ENCODE peak calls at places on chromosomes 4 and X, in nine cellular contexts. X is cardiac muscle cell, M is astrocyte, H is AG10803, P is A549, Y is endothelial cell, J is lower lobe of right lung, C is progenitor cell of endocrine pancreas, Z is osteoblast. A is an unnamed sample.

GRCh38 chrX:29468911-29469494 is 746.4 kb upstream of the MAGEB2 start:
- DNase-seq in C (no peak), M (peak; percentile 25), X (peak; percentile 28), Y (no peak), P (no peak), Z (no peak), H (no peak), J (no peak), A (no peak)

GRCh38 chrX:47483310-47484268 is 567 bp upstream of the ZNF41 start:
- DNase-seq in Y (peak; percentile 12), Z (peak; percentile 65), C (peak; percentile 10), H (peak; percentile 31), X (peak; percentile 54), M (peak; percentile 33), J (peak; percentile 44), P (no peak), A (no peak)

GRCh38 chrX:13855689-13856425 is 39.0 kb upstream of the GPM6B start:
- DNase-seq in C (no peak), Z (no peak), H (no peak), J (no peak), Y (no peak), M (peak; percentile 22), P (no peak), X (no peak), A (no peak)

GRCh38 chrX:48754124-48754667 is 7.4 kb upstream of the GLOD5 start:
- DNase-seq in Z (no peak), Y (no peak), M (no peak), X (no peak), P (no peak), H (no peak), C (no peak), J (no peak), A (no peak)

GRCh38 chr4:4574792-4575191 is 32.9 kb upstream of the STX18 start:
- DNase-seq in Y (no peak), X (peak; percentile 98), H (peak; percentile 99), P (no peak), C (no peak), Z (peak; percentile 44), M (peak; percentile 86), J (peak; percentile 60), A (peak; percentile 91)

GRCh38 chr4:33715996-33716395 is 2528.3 kb downstream of the ARAP2 start:
- DNase-seq in Z (no peak), P (no peak), X (peak; percentile 94), Y (no peak), M (peak; percentile 90), H (peak; percentile 92), C (no peak), J (no peak), A (peak; percentile 75)

GRCh38 chrX:22078117-22078516 is 46.0 kb downstream of the PHEX start:
- DNase-seq in J (no peak), Z (no peak), H (peak; percentile 29), P (no peak), C (no peak), M (no peak), Y (no peak), X (no peak), A (no peak)

GRCh38 chrX:154321624-154322023 is 26.0 kb downstream of the TKTL1 start:
- DNase-seq in X (peak; percentile 5), Y (no peak), P (no peak), J (no peak), M (no peak), C (no peak), Z (no peak), H (no peak), A (no peak)

GRCh38 chrX:153474718-153475117 is 4.3 kb upstream of the HAUS7 start:
- DNase-seq in X (peak; percentile 74), H (peak; percentile 57), M (peak; percentile 50), Z (peak; percentile 95), P (no peak), C (no peak), Y (no peak), J (peak; percentile 65), A (no peak)

GRCh38 chrX:124619710-124620109 is 273.3 kb downstream of the SH2D1A start:
- DNase-seq in J (no peak), H (no peak), M (no peak), P (no peak), C (no peak), Z (no peak), Y (no peak), X (no peak), A (no peak)

GRCh38 chr4:168634276-168634802 is 137.5 kb downstream of the PALLD start:
- DNase-seq in X (peak; percentile 97), C (no peak), H (peak; percentile 98), J (no peak), Y (no peak), Z (peak; percentile 90), M (peak; percentile 99), P (no peak), A (peak; percentile 96)

GRCh38 chr4:83906561-83906960 is 370.7 kb downstream of the GPAT3 start:
- DNase-seq in P (no peak), M (peak; percentile 31), Y (no peak), C (no peak), H (peak; percentile 55), X (peak; percentile 52), J (no peak), Z (no peak), A (no peak)

GRCh38 chr4:83910693-83911092 is 374.8 kb downstream of the GPAT3 start:
- DNase-seq in C (no peak), X (no peak), Y (no peak), J (no peak), M (no peak), H (no peak), P (no peak), Z (no peak), A (no peak)

DNA sequence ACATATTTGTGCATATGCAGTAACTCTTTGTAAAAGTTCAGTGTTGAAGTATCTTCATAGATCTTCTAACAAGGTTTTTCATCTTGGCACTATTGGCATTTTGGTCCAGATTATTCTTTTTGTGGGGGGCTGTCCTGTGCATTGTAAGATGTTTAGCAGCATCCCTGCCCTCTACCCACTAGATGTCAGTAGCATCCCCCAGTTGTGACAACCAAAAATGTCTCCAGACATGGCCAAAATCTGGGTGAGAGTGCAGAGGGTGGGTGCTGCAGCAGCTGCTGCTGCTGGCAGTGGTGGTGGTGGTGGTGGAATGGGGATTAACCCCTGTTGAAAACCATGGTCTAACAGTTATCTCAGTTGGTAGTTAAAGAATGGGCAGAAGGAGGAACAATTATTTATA is 370.0 kb downstream of the GPAT3 start:
- DNase-seq in Z (no peak), C (peak; percentile 10), P (no peak), M (no peak), Y (peak; percentile 39), H (no peak), X (no peak), J (no peak), A (no peak)
- TF ChIP-seq CTCF in Z (peak; percentile 40), C (peak; percentile 57), P (no peak), M (no peak), Y (peak; percentile 43), H (no peak), X (no peak), J (no peak), A (peak; percentile 41)

DNA sequence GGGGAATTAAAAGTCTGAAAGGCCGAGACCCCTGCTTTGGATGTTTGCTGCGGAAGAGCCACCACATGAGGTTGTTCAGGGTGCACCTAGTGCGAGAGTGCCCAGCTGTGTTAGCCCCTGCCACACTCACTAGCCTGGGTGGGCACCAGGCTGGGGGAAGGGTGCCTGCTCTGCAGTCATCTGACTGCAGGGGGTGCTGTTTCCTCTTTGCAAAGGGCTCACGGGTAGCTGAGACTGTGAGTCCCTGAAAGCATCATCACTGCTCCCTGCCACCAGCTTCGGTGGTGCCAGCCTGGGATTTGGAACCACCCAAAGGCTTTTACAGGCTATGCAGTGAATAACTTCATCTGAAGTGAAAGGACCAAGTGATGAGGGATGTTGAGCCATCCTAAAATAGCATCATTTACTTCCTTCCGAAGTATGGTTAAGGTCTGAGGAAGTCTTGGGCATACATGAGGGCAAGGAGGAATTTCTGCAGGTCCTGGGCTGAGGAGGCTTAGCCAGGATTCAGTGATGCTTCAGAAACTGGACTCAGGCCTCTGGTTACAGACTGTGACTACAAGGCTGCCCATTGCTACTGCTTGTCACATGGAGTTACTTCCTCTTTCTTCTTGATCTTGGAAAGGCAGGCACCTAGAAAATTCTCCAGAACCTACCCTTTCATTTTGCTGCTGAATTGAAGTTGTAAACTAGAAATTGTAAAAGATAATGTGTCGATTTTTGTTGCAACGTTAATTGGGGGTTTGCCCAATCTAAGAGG is 293.2 kb upstream of the PRPS2 start:
- DNase-seq in C (no peak), Z (peak; percentile 21), J (no peak), Y (peak; percentile 22), P (peak; percentile 2), M (no peak), H (no peak), X (no peak), A (no peak)
- TF ChIP-seq CTCF in C (peak; percentile 43), Z (peak; percentile 14), J (peak; percentile 8), Y (peak; percentile 48), P (no peak), M (no peak), H (no peak), X (peak; percentile 31), A (peak; percentile 22)

GRCh38 chr4:55184600-55185523 is 59.5 kb upstream of the KDR start:
- DNase-seq in M (peak; percentile 60), H (peak; percentile 73), X (peak; percentile 82), C (no peak), J (no peak), Z (no peak), P (no peak), Y (no peak), A (no peak)

GRCh38 chr4:55186700-55187099 is 61.3 kb upstream of the KDR start:
- DNase-seq in Z (no peak), Y (no peak), H (no peak), M (no peak), X (no peak), P (no peak), J (no peak), C (no peak), A (no peak)

GRCh38 chr4:55181606-55182005 is 56.2 kb upstream of the KDR start:
- DNase-seq in X (peak; percentile 82), M (peak; percentile 74), Z (no peak), Y (no peak), C (no peak), P (no peak), J (no peak), H (no peak), A (peak; percentile 51)

GRCh38 chr4:55183926-55184599 is 58.7 kb upstream of the KDR start:
- DNase-seq in Z (peak; percentile 49), M (peak; percentile 97), P (peak; percentile 8), C (no peak), J (no peak), Y (no peak), H (peak; percentile 91), X (peak; percentile 97), A (peak; percentile 94)

DNA sequence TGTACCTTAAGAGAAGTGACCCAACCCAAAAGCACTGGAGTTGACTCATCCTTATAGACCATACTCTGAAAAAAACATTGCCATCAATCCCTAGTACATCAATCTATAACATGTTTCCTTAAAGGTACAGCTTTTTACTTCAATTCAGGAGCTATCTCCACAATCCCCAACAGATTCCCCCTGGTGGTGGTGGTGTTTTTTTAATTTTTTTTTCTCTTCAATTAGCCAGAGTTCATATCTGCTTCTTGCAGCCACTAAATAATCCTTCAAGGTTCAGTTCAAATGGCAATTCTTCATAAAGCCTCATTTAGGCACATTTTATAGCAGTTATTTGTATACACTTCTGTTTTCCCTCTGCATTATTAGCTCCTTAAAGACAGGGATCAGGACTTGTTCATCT is 60.7 kb upstream of the KDR start:
- DNase-seq in P (no peak), Y (no peak), Z (no peak), H (no peak), X (no peak), C (no peak), J (no peak), M (no peak), A (no peak)
- TF ChIP-seq CTCF in P (no peak), Y (peak; percentile 51), Z (peak; percentile 26), H (no peak), X (peak; percentile 27), C (peak; percentile 36), J (no peak), M (peak; percentile 6), A (peak; percentile 33)

GRCh38 chr4:85658766-85659439 is 184.0 kb downstream of the ARHGAP24 start:
- DNase-seq in M (no peak), Y (no peak), Z (no peak), X (peak; percentile 38), C (no peak), H (no peak), P (no peak), J (no peak), A (no peak)
- TF ChIP-seq CTCF in M (no peak), Y (no peak), Z (no peak), X (no peak), C (no peak), H (peak; percentile 20), P (no peak), J (no peak), A (no peak)